ENCODE peak calls at places on chromosomes 4 and X, in nine cellular contexts. R is WERI-Rb-1; J is CD8-positive, alpha-beta T cell; L is pancreas; F is SK-N-SH; P is CD4-positive, CD25-positive, alpha-beta regulatory T cell; S is aorta; Q is kidney epithelial cell; M is tibial artery. Z is an unnamed sample.

GRCh38 chrX:130082244-130083106 is 27.8 kb downstream of the ELF4 start:
- DNase-seq in Q (no peak), F (no peak), L (no peak), J (peak; percentile 59), R (no peak), M (peak; percentile 49), P (peak; percentile 95), S (peak; percentile 82), Z (peak; percentile 56)

GRCh38 chrX:50691820-50692219 is 122.2 kb downstream of the SHROOM4 start:
- DNase-seq in F (peak; percentile 49), S (no peak), J (peak; percentile 9), Q (no peak), P (peak; percentile 59), M (no peak), R (peak; percentile 13), L (no peak), Z (peak; percentile 28)

GRCh38 chrX:12138366-12139313 is at the start of gene FRMPD4:
- DNase-seq in S (peak; percentile 71), P (no peak), L (peak; percentile 54), Q (no peak), M (no peak), R (no peak), F (peak; percentile 10), J (no peak), Z (peak; percentile 87)

GRCh38 chr4:6938237-6938636 is 28.6 kb downstream of the TBC1D14 start:
- DNase-seq in S (no peak), R (no peak), F (no peak), Q (no peak), L (peak; percentile 56), P (no peak), M (peak; percentile 71), J (no peak), Z (no peak)

GRCh38 chr4:7160439-7160838 is 31.9 kb upstream of the SORCS2 start:
- DNase-seq in S (no peak), M (no peak), P (no peak), L (peak; percentile 71), Q (no peak), F (peak; percentile 11), J (no peak), R (no peak), Z (peak; percentile 20)

GRCh38 chr4:123995939-123996338 is 599.3 kb downstream of the SPRY1 start:
- DNase-seq in Q (peak; percentile 60), F (no peak), M (no peak), J (no peak), S (no peak), R (no peak), P (no peak), L (no peak), Z (no peak)

GRCh38 chr4:80309301-80310004 is 26.1 kb upstream of the CFAP299 start:
- DNase-seq in F (no peak), J (no peak), R (no peak), M (no peak), P (no peak), Q (peak; percentile 74), L (no peak), S (no peak), Z (no peak)

GRCh38 chrX:150035531-150035930 is 97.2 kb upstream of the EOLA2 start:
- DNase-seq in L (no peak), Q (no peak), M (no peak), R (no peak), S (no peak), J (no peak), P (no peak), F (no peak), Z (no peak)

GRCh38 chr4:152004801-152005200 is 244.0 kb upstream of the GATB start:
- DNase-seq in S (no peak), F (no peak), P (no peak), L (no peak), Q (no peak), M (no peak), R (no peak), J (no peak), Z (no peak)

DNA sequence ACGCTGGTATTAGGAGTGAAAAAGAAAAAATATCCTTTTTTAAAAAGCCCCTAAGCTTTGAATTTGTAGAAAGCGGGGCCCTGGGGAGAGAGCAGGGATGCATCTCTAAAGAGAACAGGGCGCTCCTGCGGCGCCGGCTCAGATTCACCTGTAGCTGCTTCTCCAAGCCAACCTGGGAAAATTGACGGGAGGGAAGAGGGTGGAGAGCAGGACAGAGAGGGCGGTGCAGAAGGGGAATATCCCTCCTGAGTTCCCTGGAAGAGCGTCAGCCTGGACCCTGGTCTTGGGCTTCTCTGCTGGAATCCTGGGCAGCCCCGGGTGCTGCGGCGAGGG is 776 bp upstream of the SOWAHD start:
- DNase-seq in S (no peak), L (no peak), M (no peak), P (no peak), Q (no peak), J (no peak), F (no peak), R (no peak), Z (no peak)
- H3K4me3 ChIP-seq in S (no peak overlapping the region), L (peak overlapping the region; percentile 38), M (peak overlapping the region; percentile 46), P (no peak overlapping the region), Q (no peak overlapping the region), J (peak overlapping the region; percentile 52), F (no peak overlapping the region), R (peak overlapping the region; percentile 53), Z (peak overlapping the region; percentile 54)

GRCh38 chr4:2062168-2062807 is 3.2 kb downstream of the NAT8L start:
- DNase-seq in R (no peak), Q (no peak), M (no peak), J (no peak), P (no peak), F (no peak), L (peak; percentile 67), S (no peak), Z (peak; percentile 42)
- H3K27me3 ChIP-seq in R (no peaks in the 10 kb centered on the region), Q (peaks cover 33% of the 10 kb centered on the region), M (no peaks in the 10 kb centered on the region), J (peaks cover 5% of the 10 kb centered on the region), P (peaks cover 2% of the 10 kb centered on the region), F (peaks cover 7% of the 10 kb centered on the region), L (no peaks in the 10 kb centered on the region), S (no peaks in the 10 kb centered on the region), Z (peaks cover 25% of the 10 kb centered on the region)

GRCh38 chr4:105192474-105192873 is 45.8 kb downstream of the TET2 start:
- DNase-seq in P (no peak), S (no peak), J (no peak), L (no peak), Q (no peak), F (no peak), M (no peak), R (no peak), Z (no peak)
- H3K4me3 ChIP-seq in P (peak overlapping the region; percentile 45), S (no peak overlapping the region), J (no peak overlapping the region), L (no peak overlapping the region), Q (no peak overlapping the region), F (no peak overlapping the region), M (no peak overlapping the region), R (no peak overlapping the region), Z (no peak overlapping the region)

GRCh38 chr4:127777487-127777886 is 4.6 kb upstream of the HSPA4L start:
- DNase-seq in M (no peak), J (no peak), Q (no peak), R (no peak), F (no peak), L (no peak), S (no peak), P (no peak), Z (no peak)
- H3K27me3 ChIP-seq in M (no peaks in the 10 kb centered on the region), J (peaks cover 22% of the 10 kb centered on the region), Q (no peaks in the 10 kb centered on the region), R (no peaks in the 10 kb centered on the region), F (no peaks in the 10 kb centered on the region), L (no peaks in the 10 kb centered on the region), S (no peaks in the 10 kb centered on the region), P (peaks cover 45% of the 10 kb centered on the region), Z (peaks cover 20% of the 10 kb centered on the region)

Z was measured in H7.